ENCODE peak calls at places on chromosomes 3 and 15, in nine cellular contexts. F, E, X, M, H, W, B, U and K are unnamed samples.

GRCh38 chr3:38738630-38739395 is 77.2 kb downstream of the SCN10A start:
- DNase-seq in F (peak; percentile 62), E (no peak), X (peak; percentile 36), M (peak; percentile 71), H (no peak), W (no peak), B (peak; percentile 48), U (no peak), K (no peak)

GRCh38 chr3:131216801-131217200 is 164.8 kb upstream of the NUDT16 start:
- DNase-seq in F (no peak), E (peak; percentile 31), X (peak; percentile 85), M (peak; percentile 80), H (no peak), W (no peak), B (peak; percentile 86), U (peak; percentile 96), K (no peak)

GRCh38 chr3:122100591-122101491 is 45.7 kb downstream of the CD86 start:
- DNase-seq in F (no peak), E (no peak), X (peak; percentile 31), M (peak; percentile 16), H (peak; percentile 74), W (no peak), B (peak; percentile 33), U (no peak), K (no peak)

GRCh38 chr3:46710229-46710628 is 7.4 kb downstream of the PRSS50 start:
- DNase-seq in F (no peak), E (no peak), X (no peak), M (no peak), H (no peak), W (no peak), B (no peak), U (no peak), K (no peak)

GRCh38 chr3:134055661-134056060 is 25.9 kb upstream of the SLCO2A1 start:
- DNase-seq in F (no peak), E (no peak), X (no peak), M (no peak), H (no peak), W (no peak), B (no peak), U (no peak), K (no peak)

GRCh38 chr3:112116777-112117186 is 16.3 kb downstream of the GCSAM start:
- DNase-seq in F (no peak), E (peak; percentile 30), X (no peak), M (no peak), H (peak; percentile 31), W (no peak), B (no peak), U (no peak), K (no peak)

GRCh38 chr15:96323250-96324162 is 7.0 kb upstream of the NR2F2 start:
- DNase-seq in F (no peak), E (peak; percentile 30), X (no peak), M (no peak), H (no peak), W (no peak), B (no peak), U (no peak), K (no peak)

GRCh38 chr15:56608993-56609392 is 124.3 kb downstream of the ZNF280D start:
- DNase-seq in F (no peak), E (no peak), X (no peak), M (no peak), H (no peak), W (no peak), B (no peak), U (no peak), K (no peak)

GRCh38 chr15:101137312-101137940 is 114.4 kb downstream of the CHSY1 start:
- DNase-seq in F (no peak), E (no peak), X (no peak), M (no peak), H (no peak), W (no peak), B (no peak), U (no peak), K (no peak)

GRCh38 chr15:34085746-34086145 is 15.9 kb downstream of the EMC7 start:
- DNase-seq in F (no peak), E (no peak), X (no peak), M (no peak), H (no peak), W (no peak), B (peak; percentile 63), U (no peak), K (no peak)

GRCh38 chr3:69710153-69710977 is 28.9 kb upstream of the MITF start:
- DNase-seq in F (no peak), E (no peak), X (peak; percentile 40), M (peak; percentile 12), H (no peak), W (no peak), B (peak; percentile 91), U (no peak), K (no peak)

GRCh38 chr3:27639271-27639670 is 82.9 kb downstream of the EOMES start:
- DNase-seq in F (no peak), E (no peak), X (no peak), M (no peak), H (no peak), W (no peak), B (no peak), U (no peak), K (no peak)

GRCh38 chr15:48547305-48547704 is 98.2 kb downstream of the FBN1 start:
- DNase-seq in F (no peak), E (no peak), X (no peak), M (no peak), H (no peak), W (no peak), B (peak; percentile 54), U (no peak), K (no peak)

GRCh38 chr15:68387288-68388143 is 44.4 kb downstream of the ITGA11 start:
- DNase-seq in F (no peak), E (no peak), X (no peak), M (no peak), H (no peak), W (no peak), B (no peak), U (no peak), K (no peak)

GRCh38 chr3:100244264-100244663 is 16.5 kb upstream of the TBC1D23 start:
- DNase-seq in F (no peak), E (no peak), X (no peak), M (no peak), H (no peak), W (no peak), B (no peak), U (no peak), K (no peak)

GRCh38 chr3:87361271-87361670 is 84.9 kb upstream of the POU1F1 start:
- DNase-seq in F (no peak), E (no peak), X (no peak), M (no peak), H (no peak), W (no peak), B (no peak), U (no peak), K (no peak)

GRCh38 chr15:100001405-100001804 is 268.2 kb upstream of the LYSMD4 start:
- DNase-seq in F (no peak), E (no peak), X (no peak), M (no peak), H (no peak), W (no peak), B (peak; percentile 1), U (no peak), K (no peak)

GRCh38 chr3:52055537-52056351 is 627 bp downstream of the DUSP7 start:
- DNase-seq in F (peak; percentile 48), E (peak; percentile 73), X (peak; percentile 22), M (peak; percentile 51), H (peak; percentile 28), W (no peak), B (peak; percentile 53), U (no peak), K (peak; percentile 24)